ENCODE peak calls at places on chromosome 21, in seven cellular contexts. One of them, this sample, is unnamed.

GRCh38 chr21:28421716-28422480 is 570.8 kb downstream of the LTN1 start:
- DNase-seq in neural progenitor cell: no peak
- DNase-seq in heart left ventricle: no peak
- DNase-seq in transverse colon: no peak
- DNase-seq in right atrium auricular region: no peak
- DNase-seq in aorta: no peak
- DNase-seq in GM06990: no peak
- DNase-seq in this sample: peak; percentile 36

GRCh38 chr21:32770514-32771133 is 931 bp downstream of the PAXBP1 start:
- DNase-seq in aorta: no peak
- DNase-seq in heart left ventricle: no peak
- DNase-seq in right atrium auricular region: no peak
- DNase-seq in neural progenitor cell: no peak
- DNase-seq in transverse colon: no peak
- DNase-seq in GM06990: peak; percentile 3
- DNase-seq in this sample: peak; percentile 72

GRCh38 chr21:38297193-38297592 is 40.4 kb downstream of the KCNJ15 start:
- DNase-seq in transverse colon: no peak
- DNase-seq in heart left ventricle: no peak
- DNase-seq in GM06990: no peak
- DNase-seq in neural progenitor cell: no peak
- DNase-seq in aorta: no peak
- DNase-seq in right atrium auricular region: no peak
- DNase-seq in this sample: no peak

GRCh38 chr21:30625449-30625848 is 5.0 kb downstream of the KRTAP20-4 start:
- DNase-seq in neural progenitor cell: no peak
- DNase-seq in aorta: no peak
- DNase-seq in heart left ventricle: no peak
- DNase-seq in transverse colon: no peak
- DNase-seq in right atrium auricular region: no peak
- DNase-seq in GM06990: no peak
- DNase-seq in this sample: no peak

GRCh38 chr21:42956824-42957632 is 17.3 kb upstream of the PKNOX1 start:
- DNase-seq in heart left ventricle: no peak
- DNase-seq in neural progenitor cell: no peak
- DNase-seq in transverse colon: no peak
- DNase-seq in right atrium auricular region: no peak
- DNase-seq in GM06990: no peak
- DNase-seq in aorta: no peak
- DNase-seq in this sample: no peak

GRCh38 chr21:41359289-41359688 is 2.5 kb upstream of the MX2 start:
- DNase-seq in neural progenitor cell: peak; percentile 20
- DNase-seq in GM06990: no peak
- DNase-seq in aorta: peak; percentile 22
- DNase-seq in right atrium auricular region: peak; percentile 55
- DNase-seq in heart left ventricle: no peak
- DNase-seq in transverse colon: no peak
- DNase-seq in this sample: no peak

GRCh38 chr21:21688877-21689276 is 690.7 kb downstream of the NCAM2 start:
- DNase-seq in GM06990: no peak
- DNase-seq in transverse colon: no peak
- DNase-seq in heart left ventricle: peak; percentile 51
- DNase-seq in right atrium auricular region: no peak
- DNase-seq in aorta: no peak
- DNase-seq in neural progenitor cell: peak; percentile 67
- DNase-seq in this sample: no peak

GRCh38 chr21:29654855-29655254 is 284.9 kb downstream of the GRIK1 start:
- DNase-seq in right atrium auricular region: no peak
- DNase-seq in aorta: no peak
- DNase-seq in GM06990: no peak
- DNase-seq in neural progenitor cell: no peak
- DNase-seq in heart left ventricle: no peak
- DNase-seq in transverse colon: no peak
- DNase-seq in this sample: no peak

GRCh38 chr21:40696246-40696645 is 150.7 kb downstream of the DSCAM start:
- DNase-seq in aorta: no peak
- DNase-seq in heart left ventricle: no peak
- DNase-seq in GM06990: no peak
- DNase-seq in right atrium auricular region: no peak
- DNase-seq in neural progenitor cell: no peak
- DNase-seq in transverse colon: no peak
- DNase-seq in this sample: no peak

GRCh38 chr21:29449306-29449940 is 150.7 kb downstream of the BACH1 start:
- DNase-seq in aorta: no peak
- DNase-seq in transverse colon: no peak
- DNase-seq in GM06990: no peak
- DNase-seq in neural progenitor cell: no peak
- DNase-seq in heart left ventricle: no peak
- DNase-seq in right atrium auricular region: no peak
- DNase-seq in this sample: no peak

GRCh38 chr21:21715286-21715969 is 717.2 kb downstream of the NCAM2 start:
- DNase-seq in heart left ventricle: no peak
- DNase-seq in right atrium auricular region: no peak
- DNase-seq in neural progenitor cell: no peak
- DNase-seq in GM06990: no peak
- DNase-seq in aorta: no peak
- DNase-seq in transverse colon: no peak
- DNase-seq in this sample: no peak

GRCh38 chr21:38208118-38208517 is 48.7 kb upstream of the KCNJ15 start:
- DNase-seq in heart left ventricle: no peak
- DNase-seq in aorta: no peak
- DNase-seq in GM06990: no peak
- DNase-seq in neural progenitor cell: no peak
- DNase-seq in right atrium auricular region: no peak
- DNase-seq in transverse colon: no peak
- DNase-seq in this sample: no peak

GRCh38 chr21:32861871-32862270 is 90.3 kb upstream of the PAXBP1 start:
- DNase-seq in neural progenitor cell: no peak
- DNase-seq in GM06990: no peak
- DNase-seq in transverse colon: no peak
- DNase-seq in right atrium auricular region: no peak
- DNase-seq in aorta: no peak
- DNase-seq in heart left ventricle: no peak
- DNase-seq in this sample: no peak

GRCh38 chr21:43333301-43334062 is 93.4 kb downstream of the SIK1 start:
- DNase-seq in right atrium auricular region: peak; percentile 73
- DNase-seq in neural progenitor cell: peak; percentile 54
- DNase-seq in aorta: no peak
- DNase-seq in GM06990: no peak
- DNase-seq in transverse colon: no peak
- DNase-seq in heart left ventricle: peak; percentile 64
- DNase-seq in this sample: no peak

GRCh38 chr21:39656209-39656608 is 43.5 kb downstream of the B3GALT5 start:
- DNase-seq in right atrium auricular region: no peak
- DNase-seq in heart left ventricle: no peak
- DNase-seq in aorta: no peak
- DNase-seq in GM06990: no peak
- DNase-seq in neural progenitor cell: no peak
- DNase-seq in transverse colon: no peak
- DNase-seq in this sample: no peak

GRCh38 chr21:23541571-23541970 is 2065.7 kb downstream of the MRPL39 start:
- DNase-seq in transverse colon: no peak
- DNase-seq in GM06990: no peak
- DNase-seq in heart left ventricle: no peak
- DNase-seq in aorta: no peak
- DNase-seq in neural progenitor cell: no peak
- DNase-seq in right atrium auricular region: no peak
- DNase-seq in this sample: no peak

GRCh38 chr21:38831526-38832467 is 26.1 kb downstream of the ETS2 start:
- DNase-seq in heart left ventricle: no peak
- DNase-seq in transverse colon: peak; percentile 78
- DNase-seq in aorta: no peak
- DNase-seq in GM06990: peak; percentile 18
- DNase-seq in right atrium auricular region: peak; percentile 95
- DNase-seq in neural progenitor cell: no peak
- DNase-seq in this sample: peak; percentile 93

GRCh38 chr21:16345757-16346156 is 616.0 kb downstream of the USP25 start:
- DNase-seq in aorta: no peak
- DNase-seq in neural progenitor cell: no peak
- DNase-seq in GM06990: no peak
- DNase-seq in right atrium auricular region: no peak
- DNase-seq in transverse colon: no peak
- DNase-seq in heart left ventricle: no peak
- DNase-seq in this sample: no peak

GRCh38 chr21:41953831-41954653 is at the start of gene C2CD2:
- DNase-seq in neural progenitor cell: peak; percentile 83
- DNase-seq in transverse colon: peak; percentile 65
- DNase-seq in right atrium auricular region: peak; percentile 64
- DNase-seq in aorta: peak; percentile 92
- DNase-seq in heart left ventricle: peak; percentile 88
- DNase-seq in GM06990: peak; percentile 80
- DNase-seq in this sample: peak; percentile 88

GRCh38 chr21:29496337-29496736 is 197.6 kb downstream of the BACH1 start:
- DNase-seq in right atrium auricular region: no peak
- DNase-seq in transverse colon: no peak
- DNase-seq in heart left ventricle: no peak
- DNase-seq in aorta: no peak
- DNase-seq in neural progenitor cell: no peak
- DNase-seq in GM06990: no peak
- DNase-seq in this sample: no peak

GRCh38 chr21:17334478-17334877 is 178.4 kb upstream of the CXADR start:
- DNase-seq in heart left ventricle: no peak
- DNase-seq in right atrium auricular region: no peak
- DNase-seq in neural progenitor cell: no peak
- DNase-seq in transverse colon: no peak
- DNase-seq in GM06990: no peak
- DNase-seq in aorta: no peak
- DNase-seq in this sample: no peak

GRCh38 chr21:39674794-39675193 is 62.1 kb downstream of the B3GALT5 start:
- DNase-seq in heart left ventricle: no peak
- DNase-seq in right atrium auricular region: no peak
- DNase-seq in GM06990: no peak
- DNase-seq in neural progenitor cell: no peak
- DNase-seq in transverse colon: peak; percentile 41
- DNase-seq in aorta: no peak
- DNase-seq in this sample: no peak

GRCh38 chr21:41361786-41362604 is at the start of gene MX2:
- DNase-seq in heart left ventricle: peak; percentile 79
- DNase-seq in GM06990: peak; percentile 78
- DNase-seq in aorta: peak; percentile 82
- DNase-seq in right atrium auricular region: peak; percentile 94
- DNase-seq in transverse colon: peak; percentile 71
- DNase-seq in neural progenitor cell: no peak
- DNase-seq in this sample: peak; percentile 78

GRCh38 chr21:29691616-29692491 is 247.9 kb downstream of the GRIK1 start:
- DNase-seq in right atrium auricular region: no peak
- DNase-seq in transverse colon: no peak
- DNase-seq in aorta: no peak
- DNase-seq in heart left ventricle: no peak
- DNase-seq in neural progenitor cell: no peak
- DNase-seq in GM06990: no peak
- DNase-seq in this sample: no peak

GRCh38 chr21:28212056-28212455 is 780.6 kb downstream of the LTN1 start:
- DNase-seq in heart left ventricle: no peak
- DNase-seq in transverse colon: no peak
- DNase-seq in right atrium auricular region: no peak
- DNase-seq in aorta: no peak
- DNase-seq in GM06990: no peak
- DNase-seq in neural progenitor cell: no peak
- DNase-seq in this sample: no peak

GRCh38 chr21:42187976-42188653 is 30.8 kb upstream of the ABCG1 start:
- DNase-seq in transverse colon: peak; percentile 61
- DNase-seq in heart left ventricle: no peak
- DNase-seq in GM06990: peak; percentile 74
- DNase-seq in aorta: no peak
- DNase-seq in right atrium auricular region: peak; percentile 60
- DNase-seq in neural progenitor cell: no peak
- DNase-seq in this sample: peak; percentile 48

GRCh38 chr21:28253971-28254370 is 738.7 kb downstream of the LTN1 start:
- DNase-seq in neural progenitor cell: no peak
- DNase-seq in transverse colon: no peak
- DNase-seq in heart left ventricle: no peak
- DNase-seq in aorta: no peak
- DNase-seq in GM06990: no peak
- DNase-seq in right atrium auricular region: no peak
- DNase-seq in this sample: no peak

GRCh38 chr21:21851657-21852056 is 853.4 kb downstream of the NCAM2 start:
- DNase-seq in transverse colon: no peak
- DNase-seq in right atrium auricular region: no peak
- DNase-seq in heart left ventricle: no peak
- DNase-seq in neural progenitor cell: no peak
- DNase-seq in GM06990: no peak
- DNase-seq in aorta: no peak
- DNase-seq in this sample: no peak

GRCh38 chr21:20971296-20971921 is 26.8 kb upstream of the NCAM2 start:
- DNase-seq in right atrium auricular region: no peak
- DNase-seq in aorta: no peak
- DNase-seq in heart left ventricle: no peak
- DNase-seq in GM06990: no peak
- DNase-seq in transverse colon: peak; percentile 23
- DNase-seq in neural progenitor cell: peak; percentile 49
- DNase-seq in this sample: no peak

DNA sequence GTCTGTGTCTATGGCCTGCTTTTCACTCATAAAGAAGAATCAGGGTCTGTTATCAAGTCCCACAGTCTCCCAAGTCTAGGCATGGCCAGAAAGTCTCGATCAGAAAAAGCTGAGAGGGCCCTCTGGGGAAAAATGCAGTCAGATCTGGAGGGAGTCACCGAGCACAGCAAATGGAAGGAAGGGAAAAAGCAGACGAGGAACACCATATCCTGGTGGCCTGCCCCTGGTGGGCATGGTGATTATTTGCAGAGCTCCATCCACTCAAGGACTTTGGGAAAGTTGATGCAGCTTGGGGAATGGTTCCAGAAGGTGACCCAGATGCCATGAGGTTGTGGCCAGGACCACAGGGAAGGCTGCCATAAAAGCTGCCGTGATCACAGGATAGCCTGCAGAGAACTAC is 189.1 kb downstream of the CLIC6 start:
- DNase-seq in GM06990: no peak
- DNase-seq in right atrium auricular region: no peak
- DNase-seq in aorta: no peak
- DNase-seq in neural progenitor cell: no peak
- DNase-seq in heart left ventricle: no peak
- DNase-seq in transverse colon: no peak
- DNase-seq in this sample: no peak
- H3K36me3 ChIP-seq in GM06990: no peaks in the 10 kb centered on the region
- H3K36me3 ChIP-seq in right atrium auricular region: peaks cover 9% of the 10 kb centered on the region
- H3K36me3 ChIP-seq in aorta: no peaks in the 10 kb centered on the region
- H3K36me3 ChIP-seq in neural progenitor cell: no peaks in the 10 kb centered on the region
- H3K36me3 ChIP-seq in heart left ventricle: peaks cover 65% of the 10 kb centered on the region
- H3K36me3 ChIP-seq in transverse colon: no peaks in the 10 kb centered on the region
- H3K36me3 ChIP-seq in this sample: no peaks in the 10 kb centered on the region

GRCh38 chr21:34047835-34048234 is 25.5 kb upstream of the MRPS6 start:
- DNase-seq in aorta: no peak
- DNase-seq in transverse colon: no peak
- DNase-seq in GM06990: no peak
- DNase-seq in heart left ventricle: no peak
- DNase-seq in right atrium auricular region: no peak
- DNase-seq in neural progenitor cell: no peak
- DNase-seq in this sample: no peak
- H3K36me3 ChIP-seq in aorta: no peaks in the 10 kb centered on the region
- H3K36me3 ChIP-seq in transverse colon: no peaks in the 10 kb centered on the region
- H3K36me3 ChIP-seq in GM06990: no peaks in the 10 kb centered on the region
- H3K36me3 ChIP-seq in heart left ventricle: no peaks in the 10 kb centered on the region
- H3K36me3 ChIP-seq in right atrium auricular region: no peaks in the 10 kb centered on the region
- H3K36me3 ChIP-seq in neural progenitor cell: no peaks in the 10 kb centered on the region
- H3K36me3 ChIP-seq in this sample: no peaks in the 10 kb centered on the region

GRCh38 chr21:44779417-44780139 is 22.0 kb downstream of the UBE2G2 start:
- DNase-seq in right atrium auricular region: peak; percentile 44
- DNase-seq in neural progenitor cell: no peak
- DNase-seq in heart left ventricle: no peak
- DNase-seq in aorta: no peak
- DNase-seq in transverse colon: no peak
- DNase-seq in GM06990: no peak
- DNase-seq in this sample: no peak
- H3K36me3 ChIP-seq in right atrium auricular region: peaks cover 24% of the 10 kb centered on the region
- H3K36me3 ChIP-seq in neural progenitor cell: peaks cover 10% of the 10 kb centered on the region
- H3K36me3 ChIP-seq in heart left ventricle: peaks cover 57% of the 10 kb centered on the region
- H3K36me3 ChIP-seq in aorta: no peaks in the 10 kb centered on the region
- H3K36me3 ChIP-seq in transverse colon: peaks cover 11% of the 10 kb centered on the region
- H3K36me3 ChIP-seq in GM06990: peaks cover 16% of the 10 kb centered on the region
- H3K36me3 ChIP-seq in this sample: peaks cover 33% of the 10 kb centered on the region

GRCh38 chr21:37040212-37040611 is 32.7 kb downstream of the PIGP start:
- DNase-seq in GM06990: no peak
- DNase-seq in transverse colon: no peak
- DNase-seq in right atrium auricular region: no peak
- DNase-seq in heart left ventricle: no peak
- DNase-seq in neural progenitor cell: no peak
- DNase-seq in aorta: no peak
- DNase-seq in this sample: no peak
- H3K36me3 ChIP-seq in GM06990: no peaks in the 10 kb centered on the region
- H3K36me3 ChIP-seq in transverse colon: no peaks in the 10 kb centered on the region
- H3K36me3 ChIP-seq in right atrium auricular region: no peaks in the 10 kb centered on the region
- H3K36me3 ChIP-seq in heart left ventricle: no peaks in the 10 kb centered on the region
- H3K36me3 ChIP-seq in neural progenitor cell: no peaks in the 10 kb centered on the region
- H3K36me3 ChIP-seq in aorta: no peaks in the 10 kb centered on the region
- H3K36me3 ChIP-seq in this sample: no peaks in the 10 kb centered on the region

This sample was measured in tibial artery.